ENCODE peak calls at places on chromosome 2, in five cellular contexts. One of them, this sample, is unnamed. For H3K4me1, the result is how much of the 10 kb centered on the place peaks cover.

GRCh38 chr2:169868951-169869350 is 41.7 kb downstream of the UBR3 start:
- ATAC-seq in upper lobe of left lung: no peak
- ATAC-seq in K562: peak
- ATAC-seq in GM12878: no peak
- ATAC-seq in HepG2: no peak
- ATAC-seq in this sample: no peak

GRCh38 chr2:30422437-30422805 is 24.6 kb upstream of the LCLAT1 start:
- ATAC-seq in HepG2: no peak
- ATAC-seq in upper lobe of left lung: peak
- ATAC-seq in GM12878: peak
- ATAC-seq in K562: peak
- ATAC-seq in this sample: peak

GRCh38 chr2:236787885-236788284 is 218.3 kb downstream of the ACKR3 start:
- ATAC-seq in HepG2: no peak
- ATAC-seq in upper lobe of left lung: no peak
- ATAC-seq in K562: no peak
- ATAC-seq in GM12878: no peak
- ATAC-seq in this sample: peak

GRCh38 chr2:105786231-105787230 is 41.8 kb downstream of the NCK2 start:
- ATAC-seq in GM12878: no peak
- ATAC-seq in K562: peak
- ATAC-seq in upper lobe of left lung: no peak
- ATAC-seq in HepG2: peak
- ATAC-seq in this sample: no peak

GRCh38 chr2:231222318-231223000 is 24.0 kb downstream of the ARMC9 start:
- ATAC-seq in HepG2: no peak
- ATAC-seq in upper lobe of left lung: no peak
- ATAC-seq in GM12878: peak
- ATAC-seq in K562: no peak
- ATAC-seq in this sample: peak

GRCh38 chr2:119704670-119705120 is 25.7 kb downstream of the TMEM177 start:
- ATAC-seq in HepG2: no peak
- ATAC-seq in GM12878: peak
- ATAC-seq in upper lobe of left lung: no peak
- ATAC-seq in K562: no peak
- ATAC-seq in this sample: no peak

GRCh38 chr2:135815269-135815668 is 21.7 kb downstream of the LCT start:
- ATAC-seq in GM12878: no peak
- ATAC-seq in HepG2: no peak
- ATAC-seq in K562: no peak
- ATAC-seq in upper lobe of left lung: no peak
- ATAC-seq in this sample: no peak

GRCh38 chr2:105872830-105873229 is 128.1 kb downstream of the NCK2 start:
- ATAC-seq in HepG2: no peak
- ATAC-seq in GM12878: no peak
- ATAC-seq in upper lobe of left lung: no peak
- ATAC-seq in K562: no peak
- ATAC-seq in this sample: no peak

GRCh38 chr2:105344704-105345345 is 7.5 kb downstream of the C2orf49 start:
- ATAC-seq in upper lobe of left lung: no peak
- ATAC-seq in K562: peak
- ATAC-seq in GM12878: peak
- ATAC-seq in HepG2: peak
- ATAC-seq in this sample: no peak

GRCh38 chr2:231692847-231693246 is 15.5 kb upstream of the PTMA start:
- ATAC-seq in GM12878: peak
- ATAC-seq in K562: no peak
- ATAC-seq in HepG2: peak
- ATAC-seq in upper lobe of left lung: no peak
- ATAC-seq in this sample: no peak

GRCh38 chr2:168571061-168571460 is 115.0 kb downstream of the CERS6 start:
- ATAC-seq in K562: no peak
- ATAC-seq in HepG2: no peak
- ATAC-seq in upper lobe of left lung: no peak
- ATAC-seq in GM12878: no peak
- ATAC-seq in this sample: no peak

GRCh38 chr2:39942970-39943369 is 163.9 kb upstream of the THUMPD2 start:
- ATAC-seq in upper lobe of left lung: no peak
- ATAC-seq in GM12878: no peak
- ATAC-seq in K562: no peak
- ATAC-seq in HepG2: no peak
- ATAC-seq in this sample: no peak

GRCh38 chr2:149410701-149411484 is 80.5 kb downstream of the LYPD6 start:
- ATAC-seq in upper lobe of left lung: no peak
- ATAC-seq in HepG2: no peak
- ATAC-seq in GM12878: no peak
- ATAC-seq in K562: no peak
- ATAC-seq in this sample: no peak

GRCh38 chr2:97676620-97677019 is 7.1 kb downstream of the C2orf92 start:
- ATAC-seq in HepG2: no peak
- ATAC-seq in upper lobe of left lung: no peak
- ATAC-seq in K562: no peak
- ATAC-seq in GM12878: peak
- ATAC-seq in this sample: no peak

GRCh38 chr2:45242161-45242741 is 233.0 kb upstream of the SIX2 start:
- ATAC-seq in K562: no peak
- ATAC-seq in HepG2: no peak
- ATAC-seq in GM12878: peak
- ATAC-seq in upper lobe of left lung: no peak
- ATAC-seq in this sample: peak

GRCh38 chr2:11866358-11867335 is 120.2 kb downstream of the LPIN1 start:
- ATAC-seq in K562: no peak
- ATAC-seq in upper lobe of left lung: no peak
- ATAC-seq in HepG2: no peak
- ATAC-seq in GM12878: peak
- ATAC-seq in this sample: no peak

GRCh38 chr2:45000341-45000901 is 8.8 kb downstream of the SIX2 start:
- ATAC-seq in K562: peak
- ATAC-seq in upper lobe of left lung: no peak
- ATAC-seq in HepG2: no peak
- ATAC-seq in GM12878: no peak
- ATAC-seq in this sample: peak

GRCh38 chr2:230931556-230932231 is 6.7 kb upstream of the GPR55 start:
- ATAC-seq in upper lobe of left lung: no peak
- ATAC-seq in GM12878: no peak
- ATAC-seq in HepG2: no peak
- ATAC-seq in K562: no peak
- ATAC-seq in this sample: no peak

GRCh38 chr2:16656784-16657391 is 8.7 kb downstream of the CYRIA start:
- ATAC-seq in HepG2: no peak
- ATAC-seq in upper lobe of left lung: peak
- ATAC-seq in K562: peak
- ATAC-seq in GM12878: peak
- ATAC-seq in this sample: peak

GRCh38 chr2:54432181-54433020 is 23.7 kb upstream of the SPTBN1 start:
- ATAC-seq in GM12878: no peak
- ATAC-seq in upper lobe of left lung: peak
- ATAC-seq in K562: no peak
- ATAC-seq in HepG2: no peak
- ATAC-seq in this sample: peak

GRCh38 chr2:13308989-13309388 is 592.3 kb downstream of the TRIB2 start:
- ATAC-seq in HepG2: no peak
- ATAC-seq in GM12878: no peak
- ATAC-seq in upper lobe of left lung: no peak
- ATAC-seq in K562: no peak
- ATAC-seq in this sample: no peak

GRCh38 chr2:231644426-231644825 is 51.8 kb downstream of the TEX44 start:
- ATAC-seq in GM12878: no peak
- ATAC-seq in HepG2: no peak
- ATAC-seq in K562: no peak
- ATAC-seq in upper lobe of left lung: no peak
- ATAC-seq in this sample: no peak

GRCh38 chr2:231671617-231672350 is 36.5 kb upstream of the PTMA start:
- ATAC-seq in HepG2: peak
- ATAC-seq in GM12878: peak
- ATAC-seq in K562: no peak
- ATAC-seq in upper lobe of left lung: peak
- ATAC-seq in this sample: no peak

GRCh38 chr2:197810023-197810422 is 5.6 kb downstream of the PLCL1 start:
- ATAC-seq in upper lobe of left lung: no peak
- ATAC-seq in GM12878: no peak
- ATAC-seq in K562: no peak
- ATAC-seq in HepG2: no peak
- ATAC-seq in this sample: no peak

GRCh38 chr2:205609036-205609607 is 73.2 kb upstream of the NRP2 start:
- ATAC-seq in K562: no peak
- ATAC-seq in GM12878: no peak
- ATAC-seq in HepG2: no peak
- ATAC-seq in upper lobe of left lung: no peak
- ATAC-seq in this sample: no peak

DNA sequence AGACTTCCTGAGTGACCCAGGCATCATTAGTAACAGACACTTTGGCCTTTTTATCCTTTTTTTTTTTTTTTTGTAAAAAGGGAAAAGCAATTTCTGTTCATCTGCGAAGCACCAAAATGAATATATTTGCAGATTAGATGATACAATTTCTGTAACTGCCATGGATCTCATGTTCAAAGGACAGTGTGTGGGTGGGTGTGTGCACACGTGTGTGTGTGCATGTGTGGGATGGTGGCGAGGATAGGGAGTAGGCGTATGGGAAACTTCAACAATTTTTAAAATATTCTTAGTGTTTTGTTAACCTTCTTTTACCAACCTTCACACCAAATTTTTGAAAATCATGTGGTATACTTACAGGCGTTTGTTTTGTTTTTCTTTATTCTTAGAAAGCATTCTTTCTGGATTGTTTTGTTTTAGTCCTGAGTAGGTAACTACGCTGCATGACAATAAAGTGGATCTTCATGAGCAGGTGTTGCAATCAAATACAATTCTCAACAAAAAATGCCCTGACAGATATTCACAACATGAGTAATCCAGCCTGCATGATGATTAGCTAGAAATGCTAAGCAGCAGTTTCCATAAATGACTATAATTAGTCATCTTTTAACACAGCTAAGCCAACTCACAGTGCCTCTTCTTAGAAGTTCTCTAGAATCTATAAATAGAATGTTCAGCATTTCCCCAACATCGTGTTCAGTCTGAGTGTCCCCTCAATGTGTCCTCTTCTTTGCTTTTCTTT is 53.5 kb upstream of the RMDN2 start:
- ATAC-seq in HepG2: no peak
- ATAC-seq in GM12878: peak
- ATAC-seq in K562: no peak
- ATAC-seq in upper lobe of left lung: no peak
- ATAC-seq in this sample: peak
- TF ChIP-seq EP300 in HepG2: no peak
- TF ChIP-seq EP300 in GM12878: peak
- TF ChIP-seq EP300 in K562: no peak
- TF ChIP-seq EP300 in upper lobe of left lung: no peak
- TF ChIP-seq EP300 in this sample: no peak

GRCh38 chr2:108634591-108635160 is 84.6 kb upstream of the RANBP2 start:
- ATAC-seq in upper lobe of left lung: no peak
- ATAC-seq in HepG2: no peak
- ATAC-seq in K562: no peak
- ATAC-seq in GM12878: no peak
- ATAC-seq in this sample: no peak
- H3K4me1 ChIP-seq in upper lobe of left lung: half or more
- H3K4me1 ChIP-seq in HepG2: under half
- H3K4me1 ChIP-seq in K562: under half
- H3K4me1 ChIP-seq in GM12878: under half
- H3K4me1 ChIP-seq in this sample: half or more

GRCh38 chr2:26273501-26273900 is 28.8 kb downstream of the HADHB start:
- ATAC-seq in K562: peak
- ATAC-seq in upper lobe of left lung: no peak
- ATAC-seq in GM12878: no peak
- ATAC-seq in HepG2: no peak
- ATAC-seq in this sample: no peak

GRCh38 chr2:26269571-26270170 is 24.9 kb downstream of the HADHB start:
- ATAC-seq in K562: no peak
- ATAC-seq in HepG2: no peak
- ATAC-seq in GM12878: peak
- ATAC-seq in upper lobe of left lung: no peak
- ATAC-seq in this sample: no peak

GRCh38 chr2:26276488-26276887 is 31.7 kb downstream of the HADHB start:
- ATAC-seq in upper lobe of left lung: no peak
- ATAC-seq in K562: no peak
- ATAC-seq in GM12878: no peak
- ATAC-seq in HepG2: no peak
- ATAC-seq in this sample: no peak

GRCh38 chr2:26270363-26270762 is 25.6 kb downstream of the HADHB start:
- ATAC-seq in K562: no peak
- ATAC-seq in HepG2: no peak
- ATAC-seq in GM12878: peak
- ATAC-seq in upper lobe of left lung: no peak
- ATAC-seq in this sample: no peak

GRCh38 chr2:26274058-26274613 is 29.4 kb downstream of the HADHB start:
- ATAC-seq in HepG2: peak
- ATAC-seq in GM12878: no peak
- ATAC-seq in upper lobe of left lung: peak
- ATAC-seq in K562: peak
- ATAC-seq in this sample: peak
- TF ChIP-seq POLR2AphosphoS5 in HepG2: no peak
- TF ChIP-seq POLR2AphosphoS5 in GM12878: no peak
- TF ChIP-seq POLR2AphosphoS5 in upper lobe of left lung: peak
- TF ChIP-seq POLR2AphosphoS5 in K562: no peak
- TF ChIP-seq POLR2AphosphoS5 in this sample: peak

GRCh38 chr2:150491943-150492342 is 4.5 kb upstream of the RND3 start:
- ATAC-seq in HepG2: no peak
- ATAC-seq in GM12878: no peak
- ATAC-seq in upper lobe of left lung: no peak
- ATAC-seq in K562: no peak
- ATAC-seq in this sample: no peak

GRCh38 chr2:150490466-150490865 is 3.0 kb upstream of the RND3 start:
- ATAC-seq in upper lobe of left lung: no peak
- ATAC-seq in GM12878: no peak
- ATAC-seq in K562: no peak
- ATAC-seq in HepG2: no peak
- ATAC-seq in this sample: no peak

GRCh38 chr2:150494234-150494913 is 6.9 kb upstream of the RND3 start:
- ATAC-seq in HepG2: no peak
- ATAC-seq in upper lobe of left lung: no peak
- ATAC-seq in K562: no peak
- ATAC-seq in GM12878: no peak
- ATAC-seq in this sample: no peak

GRCh38 chr2:150491430-150491829 is 4.0 kb upstream of the RND3 start:
- ATAC-seq in K562: no peak
- ATAC-seq in HepG2: no peak
- ATAC-seq in GM12878: no peak
- ATAC-seq in upper lobe of left lung: no peak
- ATAC-seq in this sample: no peak

DNA sequence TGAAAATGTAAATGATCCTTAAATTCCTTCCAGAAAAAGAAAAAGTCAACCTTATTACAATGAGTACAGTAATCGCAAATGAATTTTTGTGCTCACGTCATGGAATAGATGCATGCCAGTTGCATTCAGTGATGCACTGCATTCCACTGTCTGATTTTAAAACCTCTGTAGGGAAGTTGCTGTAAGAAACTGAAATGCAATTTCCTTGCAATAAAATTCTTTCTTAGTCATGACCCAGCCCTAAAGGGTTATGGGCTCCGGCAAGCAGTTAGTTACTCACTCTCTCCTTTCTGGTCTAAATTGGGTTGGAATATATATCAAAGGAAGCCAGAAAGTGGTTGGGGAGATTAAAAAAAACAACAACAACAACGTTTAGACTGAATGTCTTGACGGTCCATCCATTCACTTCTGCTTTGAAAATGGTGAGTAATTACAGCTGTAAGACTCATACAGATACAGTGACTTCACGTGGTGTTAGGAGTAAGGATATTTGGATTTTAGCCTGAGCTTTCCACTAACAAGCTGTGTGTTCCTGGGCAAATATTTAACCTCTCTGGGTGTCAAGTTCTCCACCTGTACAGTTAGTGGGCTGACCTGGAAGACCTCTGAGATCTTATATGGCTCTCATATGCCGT is 8.6 kb upstream of the RND3 start:
- ATAC-seq in HepG2: no peak
- ATAC-seq in GM12878: peak
- ATAC-seq in K562: no peak
- ATAC-seq in upper lobe of left lung: no peak
- ATAC-seq in this sample: no peak
- TF ChIP-seq EP300 in HepG2: no peak
- TF ChIP-seq EP300 in GM12878: no peak
- TF ChIP-seq EP300 in K562: no peak
- TF ChIP-seq EP300 in upper lobe of left lung: no peak
- TF ChIP-seq EP300 in this sample: no peak